ENCODE peak calls at places on chromosome 1, in four cellular contexts. A is HepG2, T is GM12878, D is K562. N is an unnamed sample.

GRCh38 chr1:1185101-1185765 is 11.6 kb downstream of the TTLL10 start:
- DNase-seq in T (no peak), D (peak; percentile 83), A (no peak), N (peak; percentile 44)

GRCh38 chr1:206080421-206080820 is 27.4 kb downstream of the RHEX start:
- DNase-seq in A (no peak), D (no peak), T (no peak), N (no peak)

GRCh38 chr1:31939484-31940329 is 1.5 kb upstream of the PTP4A2 start:
- DNase-seq in A (peak; percentile 87), T (peak; percentile 86), D (peak; percentile 96), N (no peak)

GRCh38 chr1:84698718-84699117 is 8.5 kb upstream of the SSX2IP start:
- DNase-seq in A (no peak), D (peak; percentile 59), T (no peak), N (no peak)

GRCh38 chr1:174158767-174159252 is 510 bp upstream of the RABGAP1L start:
- DNase-seq in T (no peak), A (no peak), D (no peak), N (no peak)

GRCh38 chr1:159009704-159010361 is at the start of gene IFI16:
- DNase-seq in A (no peak), T (peak; percentile 87), D (peak; percentile 51), N (no peak)

GRCh38 chr1:7427066-7427465 is 344.0 kb upstream of the VAMP3 start:
- DNase-seq in D (no peak), T (no peak), A (no peak), N (no peak)

GRCh38 chr1:207863893-207864535 is 46.9 kb downstream of the CD34 start:
- DNase-seq in A (no peak), T (peak; percentile 70), D (no peak), N (no peak)

GRCh38 chr1:175708787-175709186 is 34.6 kb downstream of the TNR start:
- DNase-seq in D (peak; percentile 36), A (no peak), T (no peak), N (no peak)

DNA sequence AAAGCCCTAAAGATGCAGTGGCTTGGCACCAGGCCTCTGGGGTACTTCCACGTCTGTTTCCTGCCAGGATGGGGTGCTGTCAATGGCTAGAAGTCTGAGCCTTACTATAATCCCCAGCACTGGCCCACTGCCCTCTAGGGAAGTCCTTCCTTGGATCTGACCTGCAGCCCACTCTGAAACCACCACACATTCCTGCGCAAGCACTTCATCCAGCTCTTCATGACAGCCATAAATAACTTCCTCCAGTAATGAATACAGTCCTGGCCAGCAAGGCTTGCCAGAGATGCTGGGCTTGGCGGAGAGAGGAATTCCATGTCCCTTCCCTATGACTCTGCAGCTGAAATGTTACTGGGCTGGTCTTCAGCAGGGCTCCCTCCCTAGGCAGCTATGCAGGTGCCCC is 32.6 kb downstream of the ALPL start:
- DNase-seq in T (no peak), D (no peak), A (no peak), N (no peak)
- TF ChIP-seq BRCA1 in T (no peak), D (no peak), A (no peak), N (no peak)

DNA sequence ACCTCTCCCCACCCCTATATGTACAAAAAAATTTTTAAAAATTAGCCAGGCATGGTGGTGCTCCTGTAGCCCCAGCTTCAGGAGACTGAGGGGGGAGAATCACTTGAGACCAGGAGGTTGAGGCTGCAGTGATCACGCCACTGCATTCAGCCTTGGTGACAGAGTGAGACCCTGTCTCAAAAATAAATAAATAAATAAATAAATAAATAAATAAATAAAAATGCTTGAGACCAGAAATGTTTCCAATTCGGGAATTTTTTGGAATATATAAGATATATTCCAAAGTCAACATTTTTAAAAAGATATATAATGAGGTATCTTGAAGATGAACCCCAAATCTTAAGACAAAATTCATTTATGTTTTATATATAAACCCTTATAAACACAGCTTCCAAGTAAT is 42.4 kb upstream of the RAB4A start:
- DNase-seq in A (no peak), T (no peak), D (no peak), N (no peak)
- TF ChIP-seq BRCA1 in A (no peak), T (no peak), D (no peak), N (no peak)

DNA sequence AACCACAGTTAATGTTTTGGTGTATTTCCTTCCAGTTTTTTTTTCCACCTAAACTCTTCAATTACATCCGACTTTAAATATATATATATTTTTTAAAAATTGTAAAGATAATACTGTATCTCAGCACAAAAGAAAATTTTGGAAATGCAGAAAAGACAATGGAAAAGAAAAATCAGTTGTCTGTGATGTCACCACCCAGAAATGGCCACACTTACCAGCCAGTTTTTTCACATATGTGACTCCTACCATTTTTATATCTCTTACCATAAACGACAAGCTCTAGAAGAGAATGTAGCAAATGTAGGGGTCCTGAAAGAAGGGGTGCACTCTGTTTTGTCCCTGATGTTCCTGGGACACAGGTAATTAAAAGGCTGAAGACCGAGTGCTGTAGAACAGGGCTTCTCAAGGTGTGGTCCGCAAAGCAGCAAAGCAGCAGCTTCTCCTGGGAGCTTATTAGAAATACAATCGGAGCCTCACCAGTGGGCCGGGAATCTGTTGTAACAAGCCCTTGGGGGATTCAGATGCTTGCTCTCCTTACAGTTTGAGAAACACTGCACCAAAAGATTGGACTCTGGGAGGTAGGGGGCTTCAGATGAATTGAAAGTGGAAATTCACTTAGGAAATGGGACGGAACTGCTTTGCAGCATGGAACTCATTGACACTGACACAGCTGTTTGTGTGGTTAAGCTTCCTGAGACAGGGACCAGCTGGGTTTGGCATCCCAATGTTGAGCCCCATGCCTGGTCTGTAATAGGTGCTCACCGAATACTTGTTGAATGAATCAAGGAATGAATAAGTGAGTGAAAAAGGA is 44.1 kb downstream of the ALPL start:
- DNase-seq in T (no peak), A (no peak), D (no peak), N (no peak)
- TF ChIP-seq BRCA1 in T (no peak), A (no peak), D (no peak), N (no peak)

DNA sequence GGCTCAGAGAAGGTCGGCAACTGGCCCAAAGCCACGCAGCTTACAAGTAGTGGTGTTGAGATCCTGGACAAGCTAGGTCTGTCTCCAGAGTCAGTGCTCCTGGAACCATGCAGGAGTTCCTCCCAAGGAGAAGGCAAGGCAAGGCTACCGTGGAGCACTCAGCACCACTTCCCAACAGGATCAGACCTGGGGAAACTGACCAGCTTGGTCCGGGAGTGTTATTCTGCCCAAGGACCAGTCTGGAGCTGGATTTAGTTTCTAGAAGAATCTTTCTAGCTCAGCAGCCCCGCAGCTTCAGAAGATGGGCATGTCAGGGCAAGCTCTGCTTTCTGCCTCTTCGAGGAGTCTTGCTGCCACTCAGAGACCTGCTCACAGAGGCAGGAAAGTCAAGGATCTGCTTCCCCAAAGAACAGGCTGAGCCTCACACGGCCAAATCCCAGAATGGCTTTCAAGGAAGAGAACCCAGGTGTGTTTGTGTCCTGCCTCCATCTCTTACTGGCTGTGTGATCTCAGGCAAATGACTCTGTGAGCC is 302.8 kb downstream of the MATN1 start:
- DNase-seq in A (no peak), T (no peak), D (no peak), N (peak; percentile 22)
- TF ChIP-seq BRCA1 in A (no peak), T (no peak), D (no peak), N (no peak)

DNA sequence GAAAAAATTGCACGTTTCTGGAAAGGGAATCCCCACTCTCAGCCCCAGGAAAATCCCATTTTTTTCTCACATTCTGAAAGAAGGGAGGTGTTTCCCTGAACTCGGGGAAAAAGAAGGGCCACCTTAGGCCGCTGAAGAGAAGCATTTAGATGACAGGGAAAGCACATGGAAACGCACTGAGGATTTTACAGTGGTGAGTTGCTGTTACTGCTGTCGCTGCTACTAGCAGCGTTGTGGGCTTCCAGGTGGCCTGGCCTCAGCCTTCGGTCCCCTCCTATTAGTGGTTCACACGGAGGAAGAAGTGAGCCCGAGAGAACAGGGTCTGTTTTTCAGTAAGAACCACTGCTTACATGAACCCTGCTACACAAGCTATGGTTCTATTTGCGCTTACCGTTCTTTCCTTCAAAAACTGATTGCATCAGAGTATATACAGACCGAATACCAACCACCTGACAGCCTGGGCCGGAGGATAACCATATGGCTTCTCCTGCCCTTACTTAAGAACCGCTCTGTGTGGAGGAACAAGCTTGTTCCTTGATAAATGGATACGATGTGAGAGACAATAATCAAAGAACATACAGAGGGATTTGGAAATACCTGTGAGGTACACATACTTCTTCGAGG is 986 bp upstream of the KCNT2 start:
- DNase-seq in T (no peak), D (peak; percentile 4), A (peak; percentile 1), N (peak; percentile 13)
- TF ChIP-seq BRCA1 in T (no peak), D (no peak), A (no peak), N (no peak)

DNA sequence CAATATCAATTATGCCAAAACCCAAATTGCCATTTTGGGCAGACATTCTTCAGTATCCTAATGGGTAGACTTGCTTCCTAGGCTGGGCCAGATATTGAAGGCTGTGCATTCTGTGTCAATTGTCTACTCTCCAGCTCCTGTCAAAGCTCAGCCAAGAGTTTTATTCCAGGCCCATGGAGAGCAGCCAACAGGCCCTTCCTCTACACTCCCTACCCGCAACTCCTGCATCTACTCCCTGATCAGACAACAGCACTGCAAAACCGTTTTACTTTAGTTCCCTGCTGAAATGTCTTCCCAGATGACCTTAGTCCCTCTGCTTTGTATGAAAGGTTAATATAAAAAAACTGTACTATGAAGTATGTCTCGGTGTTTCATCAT is 6.6 kb upstream of the ADORA3 start:
- DNase-seq in T (no peak), A (no peak), D (no peak), N (no peak)
- TF ChIP-seq BRCA1 in T (no peak), A (no peak), D (no peak), N (no peak)

GRCh38 chr1:68254667-68255226 is 22.4 kb upstream of the WLS start:
- DNase-seq in T (no peak), A (no peak), D (no peak), N (no peak)

GRCh38 chr1:68255301-68255700 is 23.0 kb upstream of the WLS start:
- DNase-seq in T (no peak), A (no peak), D (no peak), N (no peak)
- TF ChIP-seq BRCA1 in T (no peak), A (no peak), D (no peak), N (no peak)